ENCODE peak calls at places on chromosomes 13 and 19, in five cellular contexts. L, D, P, G and K are unnamed samples.

GRCh38 chr19:48351341-48351752 is 12.4 kb downstream of the TMEM143 start:
- DNase-seq in L (peak; percentile 81), D (peak; percentile 82), P (peak; percentile 67), G (peak; percentile 43), K (peak; percentile 85)

GRCh38 chr19:40282920-40283319 is 2.2 kb downstream of the AKT2 start:
- DNase-seq in L (no peak), D (no peak), P (no peak), G (no peak), K (no peak)

GRCh38 chr13:40666905-40667621 is 622 bp upstream of the FOXO1 start:
- DNase-seq in L (peak; percentile 80), D (no peak), P (peak; percentile 36), G (peak; percentile 49), K (peak; percentile 76)

GRCh38 chr19:40466219-40467006 is at the start of gene SPTBN4:
- DNase-seq in L (peak; percentile 38), D (peak; percentile 61), P (no peak), G (peak; percentile 42), K (peak; percentile 60)

GRCh38 chr19:872266-872951 is 12.9 kb downstream of the CFD start:
- DNase-seq in L (peak; percentile 34), D (peak; percentile 80), P (peak; percentile 75), G (no peak), K (peak; percentile 87)

GRCh38 chr19:35657904-35658700 is 8.2 kb upstream of the UPK1A start:
- DNase-seq in L (no peak), D (no peak), P (no peak), G (no peak), K (no peak)

GRCh38 chr19:53103903-53104203 is 631 bp upstream of the ZNF160 start:
- DNase-seq in L (no peak), D (no peak), P (no peak), G (no peak), K (no peak)

GRCh38 chr19:50551713-50552187 is 16.5 kb downstream of the LRRC4B start:
- DNase-seq in L (no peak), D (no peak), P (no peak), G (peak; percentile 65), K (no peak)

GRCh38 chr19:48970923-48971395 is 5.8 kb downstream of the FTL start:
- DNase-seq in L (peak; percentile 85), D (peak; percentile 85), P (peak; percentile 81), G (peak; percentile 68), K (peak; percentile 91)

GRCh38 chr19:15463865-15464371 is 426 bp downstream of the RASAL3 start:
- DNase-seq in L (no peak), D (peak; percentile 76), P (no peak), G (no peak), K (peak; percentile 68)

GRCh38 chr19:7658219-7658686 is 10.6 kb upstream of the RETN start:
- DNase-seq in L (no peak), D (peak; percentile 23), P (no peak), G (no peak), K (no peak)

GRCh38 chr13:53100394-53101063 is 71.9 kb downstream of the OLFM4 start:
- DNase-seq in L (no peak), D (no peak), P (no peak), G (no peak), K (no peak)

GRCh38 chr13:40271511-40271910 is 394.9 kb downstream of the FOXO1 start:
- DNase-seq in L (peak; percentile 13), D (no peak), P (peak; percentile 44), G (no peak), K (peak; percentile 57)

GRCh38 chr13:34025746-34026145 is 207.8 kb downstream of the RFC3 start:
- DNase-seq in L (no peak), D (no peak), P (no peak), G (no peak), K (no peak)

GRCh38 chr13:32233062-32233461 is 82.1 kb downstream of the ZAR1L start:
- DNase-seq in L (no peak), D (no peak), P (no peak), G (no peak), K (no peak)

GRCh38 chr13:21625366-21625765 is 21.4 kb upstream of the MICU2 start:
- DNase-seq in L (peak; percentile 22), D (no peak), P (no peak), G (no peak), K (no peak)

GRCh38 chr13:100542546-100543156 is 45.9 kb downstream of the GGACT start:
- DNase-seq in L (no peak), D (no peak), P (no peak), G (no peak), K (no peak)

GRCh38 chr19:16888629-16889371 is at the start of gene F2RL3:
- DNase-seq in L (peak; percentile 30), D (no peak), P (peak; percentile 58), G (no peak), K (peak; percentile 74)

GRCh38 chr19:16893686-16893990 is 4.8 kb downstream of the F2RL3 start:
- DNase-seq in L (no peak), D (no peak), P (no peak), G (no peak), K (no peak)

GRCh38 chr13:98517576-98518310 is 59.2 kb downstream of the STK24 start:
- DNase-seq in L (no peak), D (no peak), P (no peak), G (no peak), K (no peak)

GRCh38 chr19:38683393-38684077 is 36.1 kb downstream of the ACTN4 start:
- DNase-seq in L (peak; percentile 96), D (peak; percentile 51), P (no peak), G (no peak), K (peak; percentile 70)

GRCh38 chr19:57817976-57818375 is 3.3 kb upstream of the ZNF552 start:
- DNase-seq in L (no peak), D (no peak), P (no peak), G (no peak), K (no peak)

GRCh38 chr13:27339299-27339698 is 68.7 kb downstream of the RASL11A start:
- DNase-seq in L (peak; percentile 34), D (peak; percentile 30), P (no peak), G (no peak), K (no peak)

GRCh38 chr13:53201454-53202225 is 173.0 kb downstream of the OLFM4 start:
- DNase-seq in L (peak; percentile 61), D (no peak), P (peak; percentile 14), G (peak; percentile 36), K (peak; percentile 57)

GRCh38 chr19:50517704-50518075 is 4.0 kb upstream of the ASPDH start:
- DNase-seq in L (no peak), D (no peak), P (no peak), G (no peak), K (no peak)

GRCh38 chr19:49512970-49513745 is 697 bp downstream of the FCGRT start:
- DNase-seq in L (peak; percentile 70), D (no peak), P (peak; percentile 70), G (no peak), K (peak; percentile 81)

GRCh38 chr13:56773148-56773547 is 367.6 kb upstream of the PRR20A start:
- DNase-seq in L (no peak), D (no peak), P (no peak), G (no peak), K (no peak)

GRCh38 chr19:4061178-4061682 is 5.5 kb downstream of the ZBTB7A start:
- DNase-seq in L (peak; percentile 97), D (peak; percentile 27), P (peak; percentile 85), G (no peak), K (peak; percentile 91)

GRCh38 chr13:31322025-31322424 is 122.2 kb downstream of the B3GLCT start:
- DNase-seq in L (peak; percentile 22), D (no peak), P (peak; percentile 20), G (no peak), K (peak; percentile 53)

GRCh38 chr19:10419646-10420443 is 493 bp upstream of the PDE4A start:
- DNase-seq in L (no peak), D (no peak), P (no peak), G (no peak), K (no peak)

GRCh38 chr19:47560999-47561398 is 11.9 kb downstream of the ZNF541 start:
- DNase-seq in L (no peak), D (no peak), P (no peak), G (no peak), K (no peak)

GRCh38 chr13:26132756-26133155 is 80.9 kb upstream of the SHISA2 start:
- DNase-seq in L (no peak), D (no peak), P (no peak), G (no peak), K (no peak)

GRCh38 chr19:1852294-1852646 is 4.0 kb upstream of the REXO1 start:
- DNase-seq in L (no peak), D (peak; percentile 36), P (no peak), G (no peak), K (no peak)

GRCh38 chr19:1163934-1164683 is 10.0 kb downstream of the SBNO2 start:
- DNase-seq in L (no peak), D (no peak), P (no peak), G (no peak), K (peak; percentile 47)

GRCh38 chr19:16325671-16326400 is 1.2 kb downstream of the KLF2 start:
- DNase-seq in L (peak; percentile 26), D (peak; percentile 46), P (no peak), G (no peak), K (peak; percentile 67)